ENCODE peak calls at places on chromosomes 5 and 9, in six cellular contexts. P is AG10803, M is mesendoderm, U is kidney, G is cardiac fibroblast, B is SJCRH30. R is an unnamed sample.

GRCh38 chr9:132412089-132412488 is 2.1 kb downstream of the CFAP77 start:
- DNase-seq in G (peak; percentile 35), M (peak; percentile 69), P (no peak), B (peak; percentile 22), U (no peak), R (peak; percentile 77)

GRCh38 chr5:158979749-158980521 is 119.8 kb downstream of the EBF1 start:
- DNase-seq in M (peak; percentile 21), G (peak; percentile 78), P (no peak), U (peak; percentile 68), B (peak; percentile 65), R (peak; percentile 73)

GRCh38 chr5:26763151-26763550 is 275.2 kb downstream of the CDH9 start:
- DNase-seq in M (no peak), P (no peak), G (no peak), U (no peak), B (no peak), R (no peak)

GRCh38 chr5:40033411-40033810 is 608.6 kb upstream of the DAB2 start:
- DNase-seq in P (no peak), B (peak; percentile 41), U (no peak), G (no peak), M (no peak), R (no peak)

GRCh38 chr9:35618854-35619799 is 914 bp upstream of the CD72 start:
- DNase-seq in U (no peak), G (no peak), M (no peak), P (no peak), B (peak; percentile 26), R (no peak)

GRCh38 chr5:58259685-58260152 is 200.2 kb downstream of the PLK2 start:
- DNase-seq in G (peak; percentile 95), M (peak; percentile 98), B (peak; percentile 42), P (peak; percentile 82), U (no peak), R (peak; percentile 83)

GRCh38 chr5:17255471-17256016 is 38.1 kb downstream of the BASP1 start:
- DNase-seq in U (no peak), B (no peak), M (no peak), G (peak; percentile 65), P (peak; percentile 27), R (no peak)

GRCh38 chr5:67350600-67351315 is 154.2 kb upstream of the CD180 start:
- DNase-seq in P (peak; percentile 50), U (no peak), B (no peak), G (no peak), M (no peak), R (peak; percentile 53)

GRCh38 chr9:136018257-136019031 is 57.3 kb upstream of the UBAC1 start:
- DNase-seq in M (no peak), G (no peak), B (no peak), U (peak; percentile 56), P (no peak), R (peak; percentile 41)

GRCh38 chr9:71685394-71685793 is 82.9 kb downstream of the CEMIP2 start:
- DNase-seq in B (no peak), P (no peak), U (no peak), M (no peak), G (no peak), R (no peak)

GRCh38 chr5:5494489-5495402 is 72.3 kb downstream of the ICE1 start:
- DNase-seq in G (peak; percentile 51), M (peak; percentile 91), U (peak; percentile 92), P (peak; percentile 33), B (no peak), R (peak; percentile 73)

GRCh38 chr5:124891179-124891578 is 144.7 kb upstream of the ZNF608 start:
- DNase-seq in M (no peak), P (no peak), B (no peak), U (no peak), G (no peak), R (no peak)

GRCh38 chr5:124746916-124747769 is 704 bp upstream of the ZNF608 start:
- DNase-seq in M (peak; percentile 98), U (peak; percentile 93), G (peak; percentile 94), B (peak; percentile 84), P (peak; percentile 54), R (peak; percentile 57)

GRCh38 chr5:68457298-68457697 is 241.7 kb downstream of the PIK3R1 start:
- DNase-seq in B (no peak), M (no peak), P (no peak), G (no peak), U (no peak), R (no peak)

GRCh38 chr5:117262607-117263131 is 688.0 kb upstream of the SEMA6A start:
- DNase-seq in M (no peak), G (peak; percentile 14), P (no peak), U (no peak), B (no peak), R (no peak)

GRCh38 chr5:134005415-134006118 is 792 bp upstream of the VDAC1 start:
- DNase-seq in B (peak; percentile 48), U (peak; percentile 84), P (peak; percentile 32), M (peak; percentile 89), G (peak; percentile 26), R (peak; percentile 90)

GRCh38 chr5:96709152-96709821 is 47.1 kb downstream of the CAST start:
- DNase-seq in B (no peak), U (no peak), G (peak; percentile 73), M (no peak), P (peak; percentile 77), R (peak; percentile 66)

GRCh38 chr5:140926903-140927573 is 939 bp downstream of the PCDHAC1 start:
- DNase-seq in B (no peak), U (peak; percentile 86), G (peak; percentile 21), P (peak; percentile 3), M (peak; percentile 75), R (peak; percentile 35)

GRCh38 chr9:127498298-127498697 is 47.0 kb downstream of the LRSAM1 start:
- DNase-seq in B (no peak), M (no peak), G (no peak), U (peak; percentile 33), P (no peak), R (peak; percentile 68)

DNA sequence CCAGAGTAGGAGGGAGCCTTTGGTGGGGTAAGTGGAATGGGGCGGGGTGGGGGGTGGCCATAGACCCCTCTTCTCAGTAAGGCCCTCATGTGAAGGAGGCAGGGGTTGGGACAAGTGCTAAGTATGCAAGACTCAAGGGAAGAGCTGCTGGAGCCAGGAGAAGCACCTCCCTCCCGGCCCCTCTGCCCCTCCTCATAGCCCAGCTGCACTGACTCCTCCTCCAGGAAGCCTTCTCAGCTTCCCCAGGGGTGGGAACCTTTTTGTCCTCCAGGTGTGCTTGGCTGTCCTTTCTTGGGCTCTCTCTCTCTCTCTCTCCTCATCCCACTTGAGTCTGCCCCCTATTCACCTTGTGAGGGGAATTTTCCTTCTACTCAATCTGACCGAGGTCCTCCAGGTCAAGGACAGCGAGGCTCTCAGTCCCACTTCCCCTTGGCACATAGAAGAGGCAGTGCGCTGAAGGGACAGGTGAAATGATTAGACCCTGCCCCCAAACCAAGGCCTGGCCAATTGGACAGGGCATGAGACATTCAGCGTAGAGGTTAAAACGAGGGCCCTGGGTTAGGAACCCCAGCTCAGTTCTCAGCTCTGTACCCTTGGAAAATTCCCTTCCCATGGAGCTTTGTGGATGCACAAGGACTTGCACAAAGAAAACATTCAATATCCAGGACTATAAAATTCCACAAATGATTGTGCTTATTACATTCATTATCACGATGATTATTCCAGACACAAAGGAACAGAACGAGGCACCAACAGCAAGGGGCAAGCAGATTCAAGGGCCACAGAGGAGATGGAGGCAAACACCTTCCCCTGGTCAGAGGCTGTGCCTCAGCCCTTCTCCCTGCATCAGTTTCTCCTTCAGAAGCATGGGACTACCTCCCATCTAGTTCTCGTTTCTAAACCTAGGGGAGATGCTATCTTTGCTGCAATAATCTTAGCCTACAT is 45.6 kb upstream of the IL17B start:
- DNase-seq in U (no peak), M (peak; percentile 83), P (no peak), G (no peak), B (no peak), R (no peak)
- H3K4me3 ChIP-seq in U (no peak overlapping the region), M (no peak overlapping the region), P (no peak overlapping the region), G (no peak overlapping the region), B (no peak overlapping the region), R (no peak overlapping the region)

GRCh38 chr5:88666761-88667186 is 216.2 kb downstream of the MEF2C start:
- DNase-seq in G (peak; percentile 22), M (peak; percentile 61), U (no peak), B (no peak), P (no peak), R (no peak)
- H3K4me3 ChIP-seq in G (peak overlapping the region; percentile 21), M (no peak overlapping the region), U (peak overlapping the region; percentile 37), B (no peak overlapping the region), P (peak overlapping the region; percentile 51), R (peak overlapping the region; percentile 71)

GRCh38 chr5:32343058-32343672 is 30.4 kb upstream of the MTMR12 start:
- DNase-seq in B (no peak), P (no peak), M (no peak), U (no peak), G (no peak), R (no peak)
- H3K4me3 ChIP-seq in B (no peak overlapping the region), P (no peak overlapping the region), M (no peak overlapping the region), U (no peak overlapping the region), G (no peak overlapping the region), R (no peak overlapping the region)

DNA sequence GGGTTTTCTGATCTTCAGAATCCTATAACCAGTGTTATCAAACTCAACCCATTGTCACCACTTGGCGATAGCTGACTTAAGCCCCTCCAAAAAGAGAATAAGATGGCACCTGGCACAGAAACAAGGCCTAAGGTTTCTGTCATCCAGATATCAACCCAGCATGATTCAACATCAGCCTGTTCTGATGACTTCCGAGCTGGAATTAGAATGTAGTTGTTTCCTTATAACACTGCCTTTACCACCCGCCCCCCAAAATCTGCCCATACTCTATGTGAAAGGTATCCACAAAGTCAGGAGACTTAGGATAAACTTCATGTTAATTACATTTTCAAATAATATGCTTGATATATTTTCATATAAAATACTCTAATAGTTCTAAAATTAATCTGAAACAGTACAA is 5.2 kb downstream of the KLF9 start:
- DNase-seq in U (no peak), P (peak; percentile 5), G (no peak), M (no peak), B (no peak), R (no peak)
- H3K4me3 ChIP-seq in U (peak overlapping the region; percentile 94), P (no peak overlapping the region), G (peak overlapping the region; percentile 18), M (no peak overlapping the region), B (no peak overlapping the region), R (no peak overlapping the region)

DNA sequence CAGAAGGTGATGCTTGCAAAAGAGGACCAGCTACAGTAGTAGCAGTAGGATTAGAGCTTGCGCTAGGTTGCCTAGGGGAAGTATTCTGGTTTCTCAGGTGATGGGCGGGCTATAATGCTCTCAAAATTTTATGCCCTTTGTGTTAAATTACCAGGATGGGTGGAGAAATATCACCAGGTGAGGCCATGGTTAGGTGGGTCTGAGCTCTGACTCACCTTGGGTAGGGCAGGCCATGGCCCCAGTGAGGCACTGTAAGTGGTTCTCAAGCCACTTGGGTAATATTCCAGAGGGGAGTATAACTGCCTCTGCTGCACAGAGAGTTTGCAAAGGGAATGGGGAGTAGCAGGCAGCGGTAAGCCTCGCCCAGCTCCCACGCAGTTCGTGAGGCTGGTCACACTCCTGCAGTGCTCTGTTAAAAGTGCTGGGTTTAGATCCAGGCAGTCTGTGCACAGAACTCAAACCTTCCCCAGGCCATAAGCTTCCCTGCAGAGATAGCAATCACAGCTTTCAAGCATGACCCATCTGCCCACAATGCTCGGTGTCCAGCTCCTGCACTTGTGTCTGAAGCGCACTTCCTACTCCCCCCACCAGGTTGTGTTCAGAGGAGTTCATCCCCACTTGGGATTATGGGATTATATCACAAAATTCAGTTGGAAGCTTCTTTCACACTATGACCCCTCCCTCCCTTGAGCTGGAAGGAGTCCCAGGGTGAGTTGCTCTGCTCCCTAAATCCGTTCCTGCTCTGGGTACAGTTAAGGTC is 575.0 kb downstream of the CHSY3 start:
- DNase-seq in G (no peak), B (no peak), P (no peak), U (no peak), M (peak; percentile 14), R (no peak)
- H3K4me3 ChIP-seq in G (no peak overlapping the region), B (no peak overlapping the region), P (no peak overlapping the region), U (no peak overlapping the region), M (no peak overlapping the region), R (no peak overlapping the region)

R was measured in osteoblast.